ENCODE peak calls at places on chromosome 22, in ten cellular contexts. I, B, M, U, J, Q, O, D, Z and T are unnamed samples.

GRCh38 chr22:19757140-19757984 is 3.2 kb upstream of the TBX1 start:
- DNase-seq in Z (no peak), D (no peak), M (no peak), Q (no peak), I (no peak), B (peak; percentile 35), O (no peak), J (no peak), U (no peak), T (no peak)

GRCh38 chr22:33919591-33920501 is at the start of gene LARGE1:
- DNase-seq in Z (no peak), Q (no peak), B (peak; percentile 47), I (peak; percentile 69), D (no peak), M (no peak), J (no peak), U (no peak), O (peak; percentile 39), T (no peak)

GRCh38 chr22:49688516-49689254 is 139.0 kb downstream of the BRD1 start:
- DNase-seq in M (no peak), U (no peak), J (no peak), O (no peak), Z (no peak), B (no peak), D (no peak), I (no peak), Q (no peak), T (no peak)

GRCh38 chr22:21587803-21588611 is 20.5 kb downstream of the UBE2L3 start:
- DNase-seq in Z (no peak), D (no peak), J (no peak), O (no peak), M (no peak), Q (no peak), U (no peak), I (no peak), B (no peak), T (no peak)

GRCh38 chr22:22200569-22201184 is 43.9 kb upstream of the VPREB1 start:
- DNase-seq in O (no peak), I (no peak), B (no peak), Q (no peak), D (no peak), Z (no peak), U (no peak), J (no peak), M (no peak), T (no peak)

GRCh38 chr22:29967461-29967860 is 84.5 kb downstream of the MTMR3 start:
- DNase-seq in O (no peak), J (no peak), U (no peak), Z (no peak), M (no peak), D (no peak), B (peak; percentile 4), I (no peak), Q (no peak), T (no peak)

GRCh38 chr22:42368379-42369249 is 63.6 kb downstream of the NFAM1 start:
- DNase-seq in I (peak; percentile 73), J (peak; percentile 7), Z (no peak), B (peak; percentile 40), U (no peak), M (no peak), Q (no peak), D (no peak), O (no peak), T (no peak)

GRCh38 chr22:39514373-39514973 is 5.9 kb upstream of the ATF4 start:
- DNase-seq in M (peak; percentile 93), J (no peak), Z (no peak), D (no peak), B (peak; percentile 80), I (no peak), Q (no peak), O (peak; percentile 72), U (peak; percentile 59), T (peak; percentile 36)

GRCh38 chr22:30885591-30885990 is 83.0 kb downstream of the MORC2 start:
- DNase-seq in D (no peak), M (no peak), U (no peak), J (no peak), I (peak; percentile 37), O (no peak), Q (no peak), B (no peak), Z (no peak), T (no peak)

GRCh38 chr22:25363474-25363873 is 144.0 kb downstream of the CRYBB2 start:
- DNase-seq in J (no peak), Z (no peak), Q (no peak), M (no peak), I (no peak), O (no peak), B (no peak), D (no peak), U (no peak), T (no peak)

GRCh38 chr22:32854351-32854804 is 52.9 kb downstream of the TIMP3 start:
- DNase-seq in U (no peak), Q (no peak), B (no peak), M (no peak), O (no peak), J (no peak), I (no peak), Z (no peak), D (no peak), T (no peak)

GRCh38 chr22:31218565-31219262 is 6.6 kb downstream of the LIMK2 start:
- DNase-seq in B (no peak), O (no peak), J (no peak), U (no peak), Q (no peak), M (no peak), I (no peak), Z (no peak), D (no peak), T (no peak)

GRCh38 chr22:24107668-24108067 is 73.6 kb upstream of the SUSD2 start:
- DNase-seq in J (no peak), Q (peak; percentile 42), O (no peak), Z (peak; percentile 5), B (no peak), U (no peak), I (peak; percentile 72), M (peak; percentile 88), D (no peak), T (no peak)

GRCh38 chr22:37020192-37020479 is 594 bp downstream of the MPST start:
- DNase-seq in U (no peak), B (no peak), M (peak; percentile 35), D (peak; percentile 36), Z (no peak), J (no peak), O (peak; percentile 32), Q (no peak), I (peak; percentile 75), T (peak; percentile 49)

GRCh38 chr22:30402036-30402759 is 5.4 kb downstream of the SEC14L2 start:
- DNase-seq in I (no peak), Z (no peak), J (no peak), D (no peak), B (no peak), O (no peak), U (no peak), Q (no peak), M (no peak), T (no peak)

GRCh38 chr22:25700996-25701815 is 40.8 kb upstream of the MYO18B start:
- DNase-seq in Z (no peak), O (peak; percentile 73), D (no peak), Q (no peak), J (no peak), M (peak; percentile 9), B (no peak), I (no peak), U (no peak), T (no peak)

GRCh38 chr22:17770180-17771077 is 3.8 kb downstream of the BID start:
- DNase-seq in M (no peak), Q (no peak), J (no peak), Z (no peak), O (no peak), I (no peak), D (no peak), U (no peak), B (no peak), T (no peak)

GRCh38 chr22:39522567-39523300 is 2.4 kb downstream of the ATF4 start:
- DNase-seq in M (no peak), U (no peak), J (no peak), O (peak; percentile 52), B (no peak), Q (no peak), Z (no peak), D (no peak), I (no peak), T (no peak)

GRCh38 chr22:40605676-40606250 is 30.8 kb downstream of the MRTFA start:
- DNase-seq in B (no peak), U (no peak), O (no peak), Q (no peak), Z (no peak), M (no peak), J (no peak), D (no peak), I (no peak), T (no peak)

GRCh38 chr22:27286711-27287110 is 514.8 kb downstream of the MN1 start:
- DNase-seq in J (no peak), O (no peak), D (no peak), M (no peak), Q (no peak), I (no peak), Z (no peak), B (no peak), U (no peak), T (no peak)

GRCh38 chr22:32407332-32407731 is 4.7 kb downstream of the RTCB start:
- DNase-seq in D (no peak), U (no peak), O (no peak), J (no peak), Q (no peak), B (no peak), Z (no peak), M (no peak), I (no peak), T (no peak)

GRCh38 chr22:36773935-36774334 is 2.0 kb downstream of the IFT27 start:
- DNase-seq in I (no peak), M (no peak), U (no peak), Q (no peak), J (no peak), D (no peak), Z (no peak), O (peak; percentile 38), B (no peak), T (peak; percentile 48)

GRCh38 chr22:36457688-36458450 is 23.6 kb downstream of the TXN2 start:
- DNase-seq in I (peak; percentile 72), O (no peak), Q (peak; percentile 33), Z (no peak), B (no peak), M (no peak), J (no peak), U (no peak), D (no peak), T (no peak)

GRCh38 chr22:42283288-42284229 is 13.1 kb upstream of the TCF20 start:
- DNase-seq in U (no peak), O (peak; percentile 40), Z (no peak), I (no peak), Q (no peak), M (no peak), J (peak; percentile 44), D (no peak), B (peak; percentile 86), T (no peak)

GRCh38 chr22:39627208-39627607 is 56.7 kb downstream of the CACNA1I start:
- DNase-seq in M (no peak), B (no peak), Z (no peak), Q (no peak), D (no peak), U (no peak), I (no peak), O (no peak), J (no peak), T (no peak)

GRCh38 chr22:29660021-29660420 is 56.6 kb downstream of the NF2 start:
- DNase-seq in Z (no peak), B (no peak), I (no peak), J (no peak), Q (no peak), O (no peak), U (no peak), M (no peak), D (no peak), T (no peak)

GRCh38 chr22:47548953-47549740 is 786.7 kb downstream of the TBC1D22A start:
- DNase-seq in Q (no peak), D (no peak), I (no peak), B (no peak), Z (no peak), U (no peak), M (no peak), J (no peak), O (no peak), T (no peak)

GRCh38 chr22:45628508-45628907 is 43.1 kb upstream of the ATXN10 start:
- DNase-seq in M (no peak), Q (no peak), B (no peak), Z (no peak), O (no peak), D (no peak), I (peak; percentile 8), J (no peak), U (no peak), T (no peak)